ENCODE peak calls at places on chromosomes 5 and 9, in nine cellular contexts. F is H9, Y is psoas muscle, S is MCF 10A, I is ovary, J is heart right ventricle, L is tibial nerve, O is foreskin fibroblast, E is BJ. K is an unnamed sample.

GRCh38 chr9:129270903-129271431 is 92.9 kb upstream of the IER5L start:
- DNase-seq in I (no peak), E (peak), L (no peak), F (no peak), Y (peak), S (no peak), O (peak), J (no peak), K (no peak)

GRCh38 chr5:108379722-108380530 is 2.0 kb downstream of the FBXL17 start:
- DNase-seq in J (no peak), E (no peak), O (peak), S (no peak), I (no peak), F (no peak), Y (no peak), L (no peak), K (no peak)

GRCh38 chr9:14538529-14538928 is 154.7 kb downstream of the ZDHHC21 start:
- DNase-seq in S (no peak), Y (no peak), E (no peak), J (no peak), L (no peak), I (no peak), O (no peak), F (no peak), K (no peak)

GRCh38 chr9:33273972-33274328 is 9.1 kb downstream of the CHMP5 start:
- DNase-seq in O (no peak), L (no peak), J (no peak), S (no peak), I (no peak), F (no peak), E (no peak), Y (no peak), K (no peak)

GRCh38 chr5:139807647-139808030 is 12.0 kb downstream of the PSD2 start:
- DNase-seq in I (no peak), Y (peak), L (no peak), E (no peak), O (no peak), J (no peak), S (no peak), F (no peak), K (no peak)

GRCh38 chr5:66151030-66151429 is 6.9 kb downstream of the SREK1 start:
- DNase-seq in E (no peak), L (no peak), F (no peak), O (no peak), J (no peak), Y (no peak), S (no peak), I (no peak), K (no peak)

GRCh38 chr9:113520109-113520642 is 56.6 kb downstream of the RGS3 start:
- DNase-seq in J (no peak), I (no peak), S (peak), O (no peak), L (no peak), F (no peak), E (no peak), Y (no peak), K (no peak)

GRCh38 chr5:39394946-39395345 is 29.8 kb downstream of the DAB2 start:
- DNase-seq in I (no peak), J (no peak), S (peak), Y (no peak), E (peak), O (peak), L (no peak), F (no peak), K (no peak)

GRCh38 chr9:33434317-33435105 is 12.9 kb downstream of the AQP3 start:
- DNase-seq in I (no peak), F (no peak), Y (no peak), L (no peak), J (no peak), E (no peak), S (no peak), O (no peak), K (no peak)

GRCh38 chr9:134730011-134730760 is 88.6 kb downstream of the COL5A1 start:
- DNase-seq in O (no peak), S (no peak), F (no peak), J (peak), E (no peak), Y (peak), I (no peak), L (peak), K (no peak)

GRCh38 chr9:121561385-121562222 is 62.0 kb upstream of the GGTA1 start:
- DNase-seq in S (peak), E (no peak), L (no peak), F (no peak), Y (no peak), I (no peak), O (no peak), J (no peak), K (no peak)

GRCh38 chr5:126339215-126339805 is 83.9 kb upstream of the GRAMD2B start:
- DNase-seq in F (no peak), L (peak), E (no peak), J (no peak), Y (no peak), I (peak), S (peak), O (peak), K (no peak)

GRCh38 chr9:86034863-86035734 is 64.3 kb downstream of the GOLM1 start:
- DNase-seq in E (no peak), Y (no peak), I (no peak), S (peak), L (no peak), O (peak), J (no peak), F (peak), K (peak)

GRCh38 chr5:6783787-6784186 is 70.6 kb downstream of the TENT4A start:
- DNase-seq in O (no peak), L (no peak), F (no peak), I (no peak), Y (no peak), S (no peak), J (no peak), E (no peak), K (no peak)

GRCh38 chr9:87285183-87285582 is 212.5 kb upstream of the DAPK1 start:
- DNase-seq in S (no peak), F (no peak), L (no peak), E (no peak), O (no peak), Y (no peak), J (no peak), I (peak), K (no peak)

GRCh38 chr5:173333900-173334685 is 5.9 kb upstream of the STC2 start:
- DNase-seq in O (no peak), S (peak), F (no peak), L (no peak), E (no peak), J (no peak), I (no peak), Y (no peak), K (no peak)

GRCh38 chr5:84392836-84393235 is 8.2 kb upstream of the EDIL3 start:
- DNase-seq in J (no peak), F (no peak), L (no peak), S (no peak), I (no peak), E (no peak), O (no peak), Y (no peak), K (no peak)

GRCh38 chr5:135308752-135309151 is 90.3 kb downstream of the MACROH2A1 start:
- DNase-seq in F (no peak), O (peak), S (peak), J (no peak), L (no peak), Y (no peak), I (no peak), E (peak), K (no peak)

GRCh38 chr5:54975701-54976100 is 9.7 kb downstream of the ESM1 start:
- DNase-seq in S (no peak), O (no peak), L (no peak), J (no peak), E (no peak), F (no peak), I (no peak), Y (no peak), K (no peak)

GRCh38 chr5:154646841-154647759 is 108.1 kb upstream of the LARP1 start:
- DNase-seq in F (peak), I (peak), S (no peak), L (no peak), Y (peak), O (no peak), J (peak), E (no peak), K (no peak)

GRCh38 chr9:33349743-33350142 is 52.6 kb downstream of the AQP7 start:
- DNase-seq in L (no peak), S (no peak), E (no peak), O (no peak), Y (no peak), J (no peak), I (peak), F (no peak), K (no peak)

GRCh38 chr5:142275496-142275895 is 49.3 kb downstream of the SPRY4 start:
- DNase-seq in E (no peak), O (no peak), Y (no peak), J (no peak), F (no peak), S (peak), I (no peak), L (no peak), K (no peak)

GRCh38 chr5:26940981-26941380 is 97.4 kb downstream of the CDH9 start:
- DNase-seq in O (no peak), L (no peak), F (no peak), S (no peak), I (no peak), Y (no peak), E (no peak), J (no peak), K (no peak)

GRCh38 chr5:20229286-20230005 is 241.4 kb upstream of the CDH18 start:
- DNase-seq in E (no peak), F (no peak), I (no peak), S (peak), O (no peak), J (no peak), Y (no peak), L (no peak), K (no peak)

GRCh38 chr9:37801287-37801850 is 772 bp downstream of the DCAF10 start:
- DNase-seq in F (peak), I (no peak), S (peak), O (no peak), E (no peak), L (no peak), J (peak), Y (peak), K (no peak)

GRCh38 chr5:127878174-127878750 is 175.1 kb downstream of the CCDC192 start:
- DNase-seq in O (no peak), E (no peak), I (no peak), S (peak), Y (peak), J (peak), L (no peak), F (peak), K (no peak)

GRCh38 chr9:13033959-13034695 is 245.4 kb downstream of the MPDZ start:
- DNase-seq in Y (peak), S (peak), J (peak), O (peak), L (peak), E (no peak), F (peak), I (peak), K (peak)

GRCh38 chr9:97276310-97276852 is 31.1 kb upstream of the CCDC180 start:
- DNase-seq in O (no peak), Y (no peak), S (no peak), E (no peak), L (no peak), F (peak), I (no peak), J (no peak), K (no peak)

GRCh38 chr9:101387871-101388506 is 3.2 kb upstream of the BAAT start:
- DNase-seq in E (no peak), Y (no peak), J (no peak), S (peak), L (no peak), I (no peak), O (no peak), F (no peak), K (no peak)

GRCh38 chr9:134329886-134330285 is 3.6 kb downstream of the RXRA start:
- DNase-seq in Y (peak), J (peak), S (peak), L (no peak), E (no peak), F (no peak), O (no peak), I (no peak), K (no peak)

GRCh38 chr5:93279292-93279974 is 301.6 kb downstream of the NR2F1-AS1 start:
- DNase-seq in F (no peak), Y (no peak), O (no peak), S (no peak), L (no peak), J (no peak), I (no peak), E (no peak), K (no peak)

GRCh38 chr9:103713631-103714030 is 380.5 kb upstream of the SMC2 start:
- DNase-seq in S (peak), L (no peak), F (no peak), O (no peak), Y (no peak), E (no peak), I (no peak), J (no peak), K (no peak)

GRCh38 chr5:2705861-2706260 is 45.6 kb downstream of the IRX2 start:
- DNase-seq in Y (no peak), F (no peak), E (no peak), J (no peak), O (no peak), S (no peak), I (no peak), L (no peak), K (no peak)

GRCh38 chr5:125032286-125032685 is 285.8 kb upstream of the ZNF608 start:
- DNase-seq in E (no peak), Y (no peak), S (peak), L (no peak), I (no peak), J (no peak), O (no peak), F (no peak), K (no peak)

GRCh38 chr9:68883224-68883623 is 130.7 kb downstream of the PRKACG start:
- DNase-seq in I (no peak), Y (no peak), F (no peak), L (no peak), J (no peak), S (no peak), O (no peak), E (no peak), K (no peak)

GRCh38 chr9:22855956-22856355 is 409.3 kb downstream of the DMRTA1 start:
- DNase-seq in L (no peak), S (no peak), Y (no peak), F (no peak), I (no peak), E (no peak), J (no peak), O (no peak), K (no peak)

GRCh38 chr5:123209163-123210013 is 120.3 kb downstream of the PRDM6 start:
- DNase-seq in S (peak), F (no peak), O (peak), I (no peak), L (no peak), J (no peak), Y (no peak), E (peak), K (no peak)

GRCh38 chr9:13606576-13606975 is 327.1 kb upstream of the MPDZ start:
- DNase-seq in S (no peak), J (no peak), E (no peak), O (no peak), F (no peak), Y (no peak), I (no peak), L (no peak), K (no peak)

GRCh38 chr9:13520069-13520468 is 240.6 kb upstream of the MPDZ start:
- DNase-seq in L (no peak), J (no peak), Y (no peak), O (no peak), E (no peak), F (no peak), S (no peak), I (no peak), K (no peak)

GRCh38 chr9:94728719-94729118 is 2.2 kb downstream of the AOPEP start:
- DNase-seq in J (no peak), O (no peak), S (no peak), Y (no peak), I (no peak), L (no peak), F (no peak), E (no peak), K (no peak)

GRCh38 chr9:94726495-94727191 is at the start of gene AOPEP:
- DNase-seq in L (peak), S (peak), I (peak), J (peak), E (peak), F (peak), Y (peak), O (peak), K (peak)

GRCh38 chr9:94734054-94734754 is 7.7 kb downstream of the AOPEP start:
- DNase-seq in L (no peak), I (no peak), O (no peak), Y (no peak), F (no peak), S (no peak), E (no peak), J (no peak), K (no peak)

GRCh38 chr9:94725293-94725692 is 1.2 kb upstream of the AOPEP start:
- DNase-seq in I (no peak), O (no peak), J (no peak), S (no peak), L (no peak), E (no peak), Y (no peak), F (no peak), K (no peak)

DNA sequence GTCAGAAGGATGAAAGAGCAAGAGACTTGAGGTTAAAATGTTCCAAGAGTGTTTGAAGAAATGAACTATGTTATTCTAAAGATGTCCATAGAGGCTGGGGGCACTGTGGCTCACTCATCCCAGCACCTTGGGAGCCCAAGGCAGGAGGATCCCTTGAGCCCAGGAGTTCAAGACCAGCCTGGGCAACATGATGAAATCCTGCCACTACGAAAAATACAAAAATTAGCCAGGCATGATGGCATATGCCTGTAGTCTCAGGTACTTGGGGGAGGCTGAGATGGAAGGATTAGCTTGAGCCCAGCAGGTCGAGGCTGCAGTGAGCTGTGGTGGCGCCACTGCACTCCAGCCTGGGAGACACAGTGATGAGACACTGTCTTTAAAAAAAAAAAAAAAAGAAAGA is 2.7 kb downstream of the AOPEP start:
- DNase-seq in S (no peak), Y (no peak), E (no peak), O (no peak), L (no peak), F (no peak), I (no peak), J (no peak), K (no peak)
- TF ChIP-seq CTCF in S (no peak), Y (no peak), E (no peak), O (no peak), L (no peak), F (peak), I (no peak), J (no peak), K (no peak)

GRCh38 chr5:1449081-1449630 is 3.9 kb upstream of the SLC6A3 start:
- DNase-seq in J (no peak), E (no peak), S (no peak), I (no peak), O (no peak), Y (no peak), F (no peak), L (no peak), K (no peak)
- TF ChIP-seq CTCF in J (no peak), E (no peak), S (no peak), I (no peak), O (no peak), Y (no peak), F (no peak), L (no peak), K (no peak)

GRCh38 chr5:78627175-78627574 is 21.4 kb downstream of the LHFPL2 start:
- DNase-seq in S (peak), Y (no peak), I (no peak), O (no peak), E (no peak), L (no peak), J (no peak), F (no peak), K (no peak)
- TF ChIP-seq CTCF in S (peak), Y (no peak), I (no peak), O (peak), E (peak), L (peak), J (peak), F (peak), K (peak)

DNA sequence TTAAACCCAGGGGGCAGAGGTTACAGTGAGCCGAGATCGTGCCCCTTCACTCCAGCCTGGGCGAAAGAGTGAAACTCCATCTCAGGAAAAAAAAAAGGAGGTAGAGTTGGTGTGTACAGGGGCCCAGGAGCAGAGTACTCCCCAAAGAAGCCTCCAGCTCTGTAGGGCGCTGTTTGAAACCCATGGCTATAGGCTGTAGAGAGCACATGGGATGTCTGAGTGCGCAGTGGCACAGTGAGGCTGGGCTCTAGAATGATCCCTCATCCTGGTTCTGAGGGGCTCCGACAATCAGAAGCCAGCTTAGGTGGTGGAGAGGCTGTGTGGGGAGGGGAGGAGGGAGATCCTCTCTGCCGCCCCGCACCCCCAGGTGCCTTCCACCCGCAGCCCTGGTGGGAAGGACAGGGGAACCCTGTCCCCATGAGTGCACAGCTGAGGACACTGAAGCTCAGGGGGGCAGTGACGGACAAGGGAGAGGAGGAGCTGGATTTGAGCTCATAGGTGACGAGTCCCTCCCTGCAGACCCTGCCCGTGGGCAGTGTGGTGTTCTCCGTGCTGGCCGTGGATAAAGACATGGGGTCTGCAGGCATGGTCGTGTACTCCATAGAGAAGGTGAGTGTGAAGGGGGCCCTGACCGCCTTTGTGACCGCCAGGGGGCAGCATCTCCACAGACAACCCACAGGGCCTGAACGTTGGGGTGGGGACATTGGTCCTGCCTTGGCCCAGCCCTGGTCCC is 24.6 kb downstream of the CDHR2 start:
- DNase-seq in Y (peak), L (peak), J (peak), I (peak), O (peak), S (peak), F (peak), E (no peak), K (peak)
- TF ChIP-seq CTCF in Y (peak), L (peak), J (peak), I (peak), O (peak), S (peak), F (peak), E (peak), K (peak)

DNA sequence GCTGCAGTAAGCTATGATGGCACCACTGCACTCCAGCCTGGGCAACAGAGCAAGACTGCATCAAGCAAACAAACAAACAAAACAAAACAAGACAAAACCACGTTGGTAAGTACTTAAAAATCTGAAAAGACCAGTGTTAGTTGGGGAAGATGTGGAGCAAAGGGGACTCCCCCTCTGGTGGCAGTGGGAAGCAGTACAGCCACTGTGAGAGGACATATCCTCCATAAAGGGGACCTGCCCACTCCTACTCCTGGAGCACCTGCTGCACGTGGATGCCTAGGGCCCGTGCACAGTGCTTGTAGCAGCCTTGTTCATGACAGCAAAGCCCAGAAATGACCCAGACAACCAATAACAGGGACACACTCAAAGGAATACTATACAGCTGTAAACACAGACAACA is 17.0 kb upstream of the IPPK start:
- DNase-seq in F (peak), O (no peak), L (no peak), J (no peak), Y (no peak), E (no peak), I (no peak), S (peak), K (no peak)
- TF ChIP-seq CTCF in F (peak), O (peak), L (no peak), J (no peak), Y (no peak), E (peak), I (no peak), S (no peak), K (no peak)

DNA sequence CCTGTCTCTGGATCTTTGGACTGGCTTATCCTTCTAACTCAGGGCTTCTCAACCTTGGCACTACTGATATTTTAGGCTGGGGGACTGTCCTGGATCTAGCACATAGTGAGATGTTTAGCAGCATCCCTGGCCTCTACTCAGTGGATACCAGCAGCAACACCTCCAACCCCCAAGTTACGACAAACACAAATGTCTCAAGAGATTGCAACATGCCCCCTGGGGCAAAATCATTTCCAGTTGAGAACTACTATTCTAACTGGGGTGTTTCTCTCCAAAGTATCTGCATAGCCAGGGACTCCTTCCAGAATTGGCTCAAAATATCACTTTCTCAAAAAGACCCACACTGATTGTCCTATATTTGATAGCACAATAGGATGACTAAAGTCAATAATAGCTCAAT is 7.2 kb upstream of the TLR4 start:
- DNase-seq in E (no peak), J (no peak), O (no peak), F (no peak), I (no peak), L (no peak), S (peak), Y (no peak), K (no peak)
- TF ChIP-seq CTCF in E (no peak), J (no peak), O (no peak), F (no peak), I (no peak), L (no peak), S (no peak), Y (no peak), K (no peak)

K was measured in D721Med.